ENCODE peak calls at places on chromosomes 1 and 21, in four cellular contexts. P is H1, B is left ventricle myocardium inferior, E is HFF-Myc. G is an unnamed sample.

GRCh38 chr1:58465176-58465575 is 81.3 kb downstream of the OMA1 start:
- DNase-seq in B (no peak), E (no peak), P (no peak), G (no peak)

GRCh38 chr1:245365621-245366020 is 210.8 kb downstream of the KIF26B start:
- DNase-seq in E (no peak), P (no peak), B (no peak), G (no peak)

GRCh38 chr21:14243877-14244276 is 27.9 kb downstream of the RBM11 start:
- DNase-seq in B (no peak), P (no peak), E (no peak), G (no peak)

GRCh38 chr1:223411309-223411708 is 18.1 kb downstream of the CCDC185 start:
- DNase-seq in P (no peak), E (no peak), B (no peak), G (no peak)

GRCh38 chr1:30743584-30744059 is 14.0 kb downstream of the LAPTM5 start:
- DNase-seq in B (no peak), P (no peak), E (peak), G (no peak)

GRCh38 chr1:243316366-243316989 is 60.6 kb downstream of the SDCCAG8 start:
- DNase-seq in P (no peak), B (no peak), E (no peak), G (no peak)

GRCh38 chr1:40247655-40248054 is at the start of gene TMCO2:
- DNase-seq in E (no peak), B (no peak), P (no peak), G (no peak)

GRCh38 chr1:159429074-159429861 is 2.7 kb upstream of the OR10J4 start:
- DNase-seq in B (no peak), E (no peak), P (no peak), G (no peak)

GRCh38 chr1:162649606-162650005 is 17.3 kb downstream of the DDR2 start:
- DNase-seq in P (no peak), E (no peak), B (no peak), G (no peak)

GRCh38 chr1:86618358-86618757 is 71.5 kb downstream of the CLCA4 start:
- DNase-seq in E (no peak), B (no peak), P (no peak), G (no peak)

GRCh38 chr1:159949123-159949522 is 3.7 kb upstream of the IGSF9 start:
- DNase-seq in P (no peak), B (no peak), E (no peak), G (no peak)

GRCh38 chr1:11650331-11650991 is 3.8 kb downstream of the FBXO2 start:
- DNase-seq in E (peak), P (peak), B (peak), G (no peak)

GRCh38 chr1:112877741-112878140 is 78.3 kb downstream of the SLC16A1 start:
- DNase-seq in E (no peak), B (no peak), P (no peak), G (no peak)

GRCh38 chr1:16173447-16174260 is 17.8 kb upstream of the EPHA2 start:
- DNase-seq in P (no peak), B (no peak), E (no peak), G (no peak)

GRCh38 chr1:204520834-204521709 is 4.9 kb downstream of the MDM4 start:
- DNase-seq in B (no peak), P (no peak), E (no peak), G (no peak)

GRCh38 chr21:33026878-33027400 is 1.2 kb downstream of the OLIG2 start:
- DNase-seq in B (no peak), E (no peak), P (peak), G (no peak)

GRCh38 chr1:232751393-232752140 is 53.6 kb upstream of the MAP10 start:
- DNase-seq in B (no peak), P (no peak), E (no peak), G (no peak)

GRCh38 chr1:241485554-241485992 is 34.0 kb downstream of the FH start:
- DNase-seq in E (no peak), P (no peak), B (no peak), G (no peak)

GRCh38 chr1:201505505-201505893 is 1.4 kb downstream of the CSRP1 start:
- DNase-seq in E (no peak), P (no peak), B (no peak), G (no peak)

GRCh38 chr1:101592861-101593260 is 356.0 kb downstream of the S1PR1 start:
- DNase-seq in P (no peak), E (no peak), B (no peak), G (no peak)

GRCh38 chr1:214525535-214526019 is 25.8 kb downstream of the PTPN14 start:
- DNase-seq in E (no peak), B (no peak), P (no peak), G (no peak)

GRCh38 chr1:2314297-2314802 is 77.0 kb downstream of the MORN1 start:
- DNase-seq in P (peak), E (no peak), B (peak), G (peak)
- H3K4me3 ChIP-seq in P (no peak), E (peak), B (peak), G (peak)

GRCh38 chr1:117753232-117753631 is 147.4 kb downstream of the TENT5C start:
- DNase-seq in B (no peak), E (no peak), P (no peak), G (no peak)

GRCh38 chr1:117753652-117754051 is 147.8 kb downstream of the TENT5C start:
- DNase-seq in P (no peak), E (no peak), B (no peak), G (no peak)

GRCh38 chr1:117757668-117758067 is 151.8 kb downstream of the TENT5C start:
- DNase-seq in B (no peak), E (no peak), P (no peak), G (no peak)

GRCh38 chr1:117758444-117759316 is 152.8 kb downstream of the TENT5C start:
- DNase-seq in B (peak), P (peak), E (peak), G (peak)

GRCh38 chr1:117754061-117754969 is 148.5 kb downstream of the TENT5C start:
- DNase-seq in P (peak), E (no peak), B (no peak), G (peak)
- H3K4me3 ChIP-seq in P (no peak), E (no peak), B (peak), G (no peak)

GRCh38 chr1:31865728-31866449 is 50.1 kb upstream of the SPOCD1 start:
- DNase-seq in B (no peak), E (no peak), P (no peak), G (no peak)
- H3K4me3 ChIP-seq in B (no peak), E (no peak), P (no peak), G (no peak)

GRCh38 chr1:17545354-17545753 is 5.9 kb downstream of the ARHGEF10L start:
- DNase-seq in B (no peak), E (no peak), P (no peak), G (no peak)

GRCh38 chr1:17549384-17549783 is 9.9 kb downstream of the ARHGEF10L start:
- DNase-seq in P (no peak), B (no peak), E (no peak), G (no peak)

GRCh38 chr1:17550684-17551584 is 11.4 kb downstream of the ARHGEF10L start:
- DNase-seq in P (no peak), B (no peak), E (no peak), G (no peak)

GRCh38 chr1:17544951-17545350 is 5.5 kb downstream of the ARHGEF10L start:
- DNase-seq in P (no peak), B (no peak), E (no peak), G (no peak)

DNA sequence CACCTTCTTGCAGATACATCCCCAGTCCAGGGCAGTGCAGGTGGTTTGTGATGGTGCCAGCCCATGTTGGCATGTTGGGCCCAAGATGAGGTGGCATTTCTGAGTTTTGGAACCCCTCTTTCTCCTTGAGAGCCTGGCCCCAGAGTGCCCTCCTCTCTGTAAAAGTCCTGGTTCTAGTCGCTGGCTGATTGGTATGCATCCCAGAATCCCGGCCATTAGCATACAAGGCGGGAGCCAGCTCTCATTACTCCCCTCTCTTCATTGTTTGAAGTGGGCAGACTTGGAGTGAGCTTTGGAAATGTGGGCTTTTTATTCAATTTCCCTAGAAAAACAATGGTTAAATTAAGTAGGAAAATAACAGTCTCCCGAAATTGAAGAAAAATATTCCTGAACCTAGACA is 7.8 kb downstream of the ARHGEF10L start:
- DNase-seq in B (no peak), P (no peak), E (no peak), G (no peak)
- H3K4me3 ChIP-seq in B (no peak), P (no peak), E (no peak), G (no peak)

GRCh38 chr21:36699026-36699545 is at the start of gene SIM2:
- DNase-seq in B (no peak), P (no peak), E (no peak), G (no peak)
- H3K4me3 ChIP-seq in B (peak), P (peak), E (peak), G (peak)

DNA sequence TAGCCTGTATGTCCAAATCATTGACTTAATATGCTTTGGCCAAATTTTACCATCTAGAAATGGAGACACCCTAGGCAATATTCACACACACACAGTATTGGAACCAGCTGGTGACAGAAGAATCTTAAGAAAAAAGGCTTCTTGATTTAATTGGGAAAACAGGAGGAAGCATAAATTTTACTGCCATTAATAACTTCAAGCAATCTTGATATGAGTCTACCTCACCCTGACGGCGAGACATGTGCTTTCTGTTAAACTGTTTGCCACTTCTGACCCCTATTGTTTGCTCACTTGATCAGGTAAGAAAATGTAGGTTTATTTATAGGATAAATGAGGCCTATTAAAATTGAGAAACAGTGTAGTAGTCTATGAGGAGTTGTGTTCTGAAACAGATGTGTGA is 73.2 kb downstream of the KIFAP3 start:
- DNase-seq in P (no peak), B (no peak), E (no peak), G (no peak)
- H3K4me3 ChIP-seq in P (no peak), B (no peak), E (no peak), G (no peak)

DNA sequence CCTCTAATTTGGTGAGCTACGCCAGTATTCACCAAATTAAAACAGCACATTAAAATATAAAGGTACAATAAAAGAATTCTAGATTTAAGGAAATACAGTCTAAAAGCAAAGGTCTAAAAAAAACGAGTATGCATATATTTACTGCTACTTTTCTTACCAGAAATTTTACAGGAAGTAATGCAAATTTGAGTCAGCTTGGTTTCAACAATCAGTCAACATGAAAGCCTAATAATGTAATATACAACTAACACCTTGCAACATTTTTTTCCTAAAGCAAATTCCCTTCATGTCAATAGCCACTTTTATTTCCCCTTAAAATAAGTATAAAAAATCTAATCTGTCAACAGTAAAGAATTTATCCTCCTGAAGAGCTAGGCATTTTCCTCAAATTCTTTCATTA is 11.9 kb downstream of the PTP4A2 start:
- DNase-seq in P (no peak), E (no peak), B (no peak), G (no peak)
- H3K4me3 ChIP-seq in P (no peak), E (no peak), B (no peak), G (no peak)

GRCh38 chr1:97506368-97506767 is 414.5 kb downstream of the DPYD start:
- DNase-seq in B (no peak), E (no peak), P (no peak), G (no peak)
- H3K4me3 ChIP-seq in B (no peak), E (no peak), P (no peak), G (no peak)

GRCh38 chr1:234599617-234600417 is 10.2 kb downstream of the IRF2BP2 start:
- DNase-seq in P (peak), E (no peak), B (peak), G (peak)

GRCh38 chr1:234602334-234603220 is 7.4 kb downstream of the IRF2BP2 start:
- DNase-seq in E (peak), P (no peak), B (no peak), G (no peak)

GRCh38 chr1:234601217-234602017 is 8.6 kb downstream of the IRF2BP2 start:
- DNase-seq in P (no peak), E (no peak), B (no peak), G (no peak)

GRCh38 chr1:234598974-234599616 is 10.9 kb downstream of the IRF2BP2 start:
- DNase-seq in E (no peak), P (no peak), B (no peak), G (no peak)

GRCh38 chr1:234600418-234601216 is 9.4 kb downstream of the IRF2BP2 start:
- DNase-seq in E (no peak), B (peak), P (no peak), G (peak)
- H3K4me3 ChIP-seq in E (peak), B (peak), P (peak), G (peak)

GRCh38 chr21:46667191-46667734 is 31.8 kb downstream of the PRMT2 start:
- DNase-seq in B (no peak), E (no peak), P (no peak), G (no peak)
- H3K4me3 ChIP-seq in B (peak), E (peak), P (peak), G (peak)